ENCODE peak calls at places on chromosomes 12 and 14, in six cellular contexts. T is HFF-Myc, G is HepG2, A is breast epithelium, F is PC-3, X is fibroblast of the aortic adventitia. P is an unnamed sample.

GRCh38 chr12:131683266-131684014 is 27.4 kb upstream of the SFSWAP start:
- DNase-seq in G (no peak), F (no peak), A (no peak), X (no peak), T (no peak), P (no peak)

GRCh38 chr12:49293056-49293956 is 1.6 kb upstream of the PRPH start:
- DNase-seq in F (no peak), A (no peak), X (peak; percentile 68), G (no peak), T (no peak), P (no peak)

GRCh38 chr14:32679927-32680612 is 258.6 kb upstream of the NPAS3 start:
- DNase-seq in G (no peak), A (no peak), X (no peak), T (no peak), F (no peak), P (no peak)

GRCh38 chr12:93122089-93122488 is 193.0 kb upstream of the EEA1 start:
- DNase-seq in A (no peak), T (no peak), F (peak; percentile 54), X (peak; percentile 71), G (peak; percentile 64), P (no peak)

GRCh38 chr12:121424632-121424992 is 24.7 kb downstream of the RNF34 start:
- DNase-seq in T (no peak), X (no peak), G (no peak), A (no peak), F (no peak), P (no peak)

GRCh38 chr12:109678732-109679131 is 34.9 kb upstream of the FAM222A start:
- DNase-seq in A (no peak), G (no peak), T (no peak), X (no peak), F (no peak), P (no peak)

GRCh38 chr12:49867580-49868341 is 24.9 kb upstream of the BCDIN3D start:
- DNase-seq in T (no peak), F (peak; percentile 35), X (peak; percentile 36), A (no peak), G (no peak), P (no peak)

GRCh38 chr12:27491226-27491625 is 32.8 kb upstream of the PPFIBP1 start:
- DNase-seq in G (no peak), F (no peak), T (no peak), A (no peak), X (no peak), P (no peak)

GRCh38 chr12:109010259-109010658 is 10.6 kb downstream of the SVOP start:
- DNase-seq in F (no peak), X (no peak), T (no peak), G (peak; percentile 18), A (no peak), P (no peak)

GRCh38 chr12:52369220-52369619 is 1.9 kb upstream of the KRT85 start:
- DNase-seq in G (no peak), T (no peak), F (no peak), A (no peak), X (no peak), P (no peak)

GRCh38 chr12:94640134-94640928 is 10.0 kb downstream of the TMCC3 start:
- DNase-seq in A (no peak), X (no peak), G (no peak), T (no peak), F (peak; percentile 39), P (peak; percentile 39)

GRCh38 chr12:12510141-12510540 is 52.5 kb downstream of the DUSP16 start:
- DNase-seq in A (no peak), T (no peak), X (peak; percentile 39), F (peak; percentile 64), G (no peak), P (no peak)

GRCh38 chr12:82357845-82358199 is 365 bp downstream of the CCDC59 start:
- DNase-seq in G (peak; percentile 13), F (peak; percentile 5), A (no peak), X (no peak), T (no peak), P (no peak)

GRCh38 chr12:22321620-22322019 is 12.9 kb downstream of the ST8SIA1 start:
- DNase-seq in A (no peak), X (peak; percentile 10), T (no peak), G (no peak), F (peak; percentile 7), P (no peak)

GRCh38 chr12:12723681-12724420 is 6.7 kb downstream of the CDKN1B start:
- DNase-seq in T (no peak), G (no peak), A (no peak), X (peak; percentile 26), F (peak; percentile 23), P (no peak)

GRCh38 chr12:121337416-121337815 is 14.8 kb downstream of the ANAPC5 start:
- DNase-seq in X (no peak), A (no peak), G (no peak), T (no peak), F (no peak), P (no peak)

GRCh38 chr12:88052686-88053085 is 23.5 kb upstream of the C12orf50 start:
- DNase-seq in G (peak; percentile 30), X (peak; percentile 48), A (no peak), T (no peak), F (peak; percentile 67), P (peak; percentile 15)

GRCh38 chr12:126051611-126052107 is 986.4 kb downstream of the AACS start:
- DNase-seq in T (no peak), X (peak; percentile 95), G (no peak), A (no peak), F (peak; percentile 74), P (no peak)

GRCh38 chr14:70879448-70879847 is 27.8 kb upstream of the PCNX1 start:
- DNase-seq in X (no peak), F (no peak), G (no peak), T (no peak), A (no peak), P (no peak)

GRCh38 chr12:130041983-130042812 is 120.1 kb upstream of the FZD10 start:
- DNase-seq in X (no peak), F (no peak), G (no peak), T (no peak), A (no peak), P (no peak)

GRCh38 chr12:52022841-52023181 is 16.1 kb downstream of the TAMALIN start:
- DNase-seq in T (no peak), X (no peak), G (peak; percentile 36), A (no peak), F (peak; percentile 42), P (no peak)

GRCh38 chr14:91008759-91009409 is 51.6 kb downstream of the RPS6KA5 start:
- DNase-seq in T (no peak), X (peak; percentile 14), F (peak; percentile 22), G (no peak), A (no peak), P (no peak)

GRCh38 chr12:98544741-98545140 is 29.4 kb downstream of the TMPO start:
- DNase-seq in A (no peak), X (peak; percentile 27), F (no peak), G (no peak), T (no peak), P (no peak)

GRCh38 chr12:102956738-102957338 is 636 bp upstream of the ASCL1 start:
- DNase-seq in T (no peak), F (no peak), X (no peak), G (no peak), A (no peak), P (no peak)

GRCh38 chr12:124372831-124373230 is 77.9 kb downstream of the RFLNA start:
- DNase-seq in F (no peak), X (no peak), T (no peak), G (no peak), A (no peak), P (no peak)

GRCh38 chr14:35855886-35856481 is 29.8 kb downstream of the BRMS1L start:
- DNase-seq in X (no peak), T (no peak), A (no peak), F (no peak), G (no peak), P (no peak)

GRCh38 chr14:92556255-92556741 is 42.7 kb downstream of the RIN3 start:
- DNase-seq in T (no peak), A (no peak), X (no peak), G (no peak), F (no peak), P (no peak)

GRCh38 chr14:83096092-83096491 is 1562.4 kb upstream of the SEL1L start:
- DNase-seq in X (no peak), T (no peak), G (no peak), A (no peak), F (no peak), P (no peak)
- TF ChIP-seq CTCF in X (no peak), T (no peak), G (no peak), A (no peak), F (no peak), P (no peak)

GRCh38 chr12:2051700-2052625 is 824 bp upstream of the CACNA1C start:
- DNase-seq in F (no peak), X (peak; percentile 19), A (no peak), T (no peak), G (no peak), P (no peak)
- TF ChIP-seq CTCF in F (no peak), X (peak; percentile 32), A (no peak), T (no peak), G (no peak), P (no peak)

DNA sequence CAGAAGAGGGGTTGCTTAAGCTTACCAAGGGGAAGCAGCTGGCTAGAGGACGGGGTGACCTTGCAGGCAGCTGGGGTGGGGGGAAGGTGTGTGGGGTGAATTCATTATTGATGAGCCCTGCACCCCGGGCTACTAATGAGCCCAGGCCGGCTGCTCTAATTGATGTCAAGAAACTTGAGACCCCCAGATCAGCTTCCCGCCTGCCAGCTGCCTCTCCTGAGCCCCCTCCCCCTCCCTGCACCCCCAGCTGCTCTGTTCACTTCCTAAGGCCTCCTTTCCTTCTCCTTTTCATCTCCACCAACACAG is 8.8 kb upstream of the ZNF385A start:
- DNase-seq in F (no peak), G (no peak), X (no peak), T (no peak), A (no peak), P (no peak)
- TF ChIP-seq CTCF in F (no peak), G (no peak), X (no peak), T (no peak), A (no peak), P (no peak)

GRCh38 chr14:58635041-58635440 is 2.7 kb upstream of the DACT1 start:
- DNase-seq in T (no peak), G (no peak), F (no peak), X (no peak), A (no peak), P (no peak)
- TF ChIP-seq CTCF in T (no peak), G (no peak), F (no peak), X (no peak), A (no peak), P (no peak)

GRCh38 chr12:113960030-113960429 is 6.1 kb downstream of the RBM19 start:
- DNase-seq in A (no peak), F (no peak), G (no peak), T (no peak), X (no peak), P (no peak)
- TF ChIP-seq CTCF in A (no peak), F (no peak), G (no peak), T (no peak), X (no peak), P (no peak)